ENCODE peak calls at places on chromosomes 13 and 19, in six cellular contexts. A, E, K, W, R and B are unnamed samples.

GRCh38 chr13:67221630-67222226 is 8.4 kb downstream of the PCDH9 start:
- DNase-seq in A (no peak), E (peak), K (no peak), W (no peak), R (no peak), B (no peak)

GRCh38 chr19:44662686-44663085 is 8.6 kb upstream of the CEACAM19 start:
- DNase-seq in A (no peak), E (peak), K (no peak), W (no peak), R (no peak), B (no peak)

GRCh38 chr13:94248454-94249233 is 230.8 kb downstream of the DCT start:
- DNase-seq in A (no peak), E (peak), K (no peak), W (no peak), R (no peak), B (no peak)

GRCh38 chr19:21047712-21048111 is 27.3 kb downstream of the ZNF430 start:
- DNase-seq in A (no peak), E (no peak), K (no peak), W (no peak), R (no peak), B (no peak)

GRCh38 chr13:46756977-46757376 is 40.0 kb downstream of the ESD start:
- DNase-seq in A (no peak), E (peak), K (no peak), W (no peak), R (no peak), B (no peak)

GRCh38 chr19:47628058-47628771 is 19.3 kb downstream of the BICRA start:
- DNase-seq in A (no peak), E (no peak), K (no peak), W (no peak), R (no peak), B (no peak)

GRCh38 chr13:99944606-99945005 is 27.0 kb downstream of the ZIC5 start:
- DNase-seq in A (no peak), E (no peak), K (no peak), W (no peak), R (no peak), B (no peak)

GRCh38 chr19:15919243-15919642 is 15.1 kb downstream of the CYP4F11 start:
- DNase-seq in A (no peak), E (no peak), K (no peak), W (no peak), R (no peak), B (no peak)

GRCh38 chr19:36915992-36916830 is at the start of the genes ZNF568 and ZNF829:
- DNase-seq in A (peak), E (peak), K (peak), W (peak), R (peak), B (peak)

GRCh38 chr19:4539697-4540581 is at the start of gene LRG1:
- DNase-seq in A (peak), E (peak), K (no peak), W (no peak), R (no peak), B (no peak)

GRCh38 chr13:44017756-44018309 is 138.1 kb downstream of the LACC1 start:
- DNase-seq in A (no peak), E (no peak), K (no peak), W (no peak), R (no peak), B (no peak)

GRCh38 chr13:88887045-88887662 is 1216.0 kb downstream of the SLITRK5 start:
- DNase-seq in A (no peak), E (no peak), K (no peak), W (no peak), R (no peak), B (no peak)

GRCh38 chr19:41407271-41407670 is 9.7 kb downstream of the BCKDHA start:
- DNase-seq in A (no peak), E (peak), K (no peak), W (no peak), R (no peak), B (peak)
- TF ChIP-seq CTCF in A (no peak), E (no peak), K (no peak), W (no peak), R (no peak), B (no peak)

DNA sequence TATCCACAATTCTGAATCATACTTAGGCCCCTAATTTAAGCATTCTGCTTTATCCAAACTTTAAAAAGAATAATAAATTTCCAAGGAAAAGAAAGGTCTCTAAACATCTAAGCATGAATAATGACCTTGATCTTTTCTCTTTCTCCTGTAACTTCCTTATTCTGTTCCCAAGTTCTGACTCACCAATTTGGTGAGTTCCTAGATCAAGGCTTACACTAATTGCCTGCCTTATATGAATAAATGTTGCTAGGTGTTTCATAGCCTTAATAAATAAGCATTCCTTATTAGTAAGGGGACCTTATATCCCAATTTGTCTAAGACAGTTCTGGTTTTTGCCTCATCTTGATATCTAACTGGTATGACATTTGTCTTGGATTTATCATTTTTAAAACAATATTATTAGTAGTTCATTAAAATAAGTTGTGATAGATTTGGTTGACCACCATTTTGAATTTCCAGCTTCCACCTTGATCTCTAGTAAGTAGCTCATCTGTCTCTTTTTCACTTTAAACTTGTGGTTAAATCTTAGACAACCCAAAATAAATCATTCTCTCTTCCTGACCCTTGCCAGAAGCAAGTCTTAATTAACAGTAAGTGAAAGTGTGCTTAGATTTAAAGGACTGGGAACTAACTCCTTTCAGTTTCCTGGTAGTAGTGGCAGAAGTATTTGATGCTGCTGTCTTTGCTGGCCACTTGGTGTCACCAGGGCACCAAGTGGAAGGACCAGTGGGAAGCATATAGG is 121.2 kb upstream of the MLNR start:
- DNase-seq in A (no peak), E (peak), K (no peak), W (peak), R (no peak), B (no peak)
- TF ChIP-seq CTCF in A (no peak), E (peak), K (no peak), W (peak), R (peak), B (no peak)

DNA sequence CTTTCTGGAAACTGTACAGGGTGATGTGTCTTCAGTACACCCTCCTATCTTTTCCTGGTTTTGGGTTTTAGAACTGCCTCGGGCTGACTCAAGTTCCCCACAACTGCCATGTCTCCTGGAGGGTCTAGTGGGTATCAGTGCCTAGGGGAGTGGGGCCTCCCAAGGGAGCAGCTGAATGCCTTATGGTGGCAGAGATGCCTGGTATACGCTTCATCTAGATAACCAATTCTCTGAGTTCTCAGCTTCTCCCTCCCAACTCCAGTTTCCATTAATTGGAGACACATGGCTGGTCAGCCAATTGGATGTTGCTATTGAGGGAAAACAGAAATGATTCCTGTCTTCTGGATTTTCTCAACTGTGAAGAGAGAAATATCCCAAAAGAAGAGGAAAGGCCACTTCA is 12.8 kb downstream of the ZNF439 start:
- DNase-seq in A (no peak), E (no peak), K (no peak), W (no peak), R (no peak), B (no peak)
- TF ChIP-seq CTCF in A (no peak), E (no peak), K (no peak), W (no peak), R (no peak), B (no peak)

GRCh38 chr19:31461814-31462539 is 112.7 kb upstream of the TSHZ3 start:
- DNase-seq in A (no peak), E (peak), K (no peak), W (no peak), R (no peak), B (no peak)

GRCh38 chr19:31459430-31459829 is 110.2 kb upstream of the TSHZ3 start:
- DNase-seq in A (no peak), E (no peak), K (no peak), W (no peak), R (no peak), B (no peak)
- TF ChIP-seq CTCF in A (no peak), E (no peak), K (no peak), W (no peak), R (no peak), B (peak)